ENCODE peak calls at places on chromosome 9, in four cellular contexts. One of them, this sample, is unnamed.

GRCh38 chr9:108967916-108968315 is 33.7 kb downstream of the ABITRAM start:
- DNase-seq in IMR-90: no peak
- DNase-seq in H1: no peak
- DNase-seq in H9: no peak
- DNase-seq in this sample: no peak

GRCh38 chr9:132630811-132631210 is 39.0 kb downstream of the DDX31 start:
- DNase-seq in H1: no peak
- DNase-seq in H9: no peak
- DNase-seq in IMR-90: no peak
- DNase-seq in this sample: no peak

GRCh38 chr9:76932778-76933177 is 26.9 kb upstream of the PRUNE2 start:
- DNase-seq in H1: no peak
- DNase-seq in H9: no peak
- DNase-seq in IMR-90: peak; percentile 18
- DNase-seq in this sample: peak; percentile 11

GRCh38 chr9:110891760-110892159 is 146.5 kb downstream of the LPAR1 start:
- DNase-seq in H1: no peak
- DNase-seq in H9: no peak
- DNase-seq in IMR-90: peak; percentile 75
- DNase-seq in this sample: no peak

GRCh38 chr9:2859776-2860379 is 16.0 kb upstream of the PUM3 start:
- DNase-seq in H1: peak; percentile 81
- DNase-seq in H9: peak; percentile 76
- DNase-seq in IMR-90: peak; percentile 57
- DNase-seq in this sample: peak; percentile 80

GRCh38 chr9:18105996-18106595 is 367.9 kb upstream of the ADAMTSL1 start:
- DNase-seq in H9: no peak
- DNase-seq in IMR-90: no peak
- DNase-seq in H1: no peak
- DNase-seq in this sample: no peak

GRCh38 chr9:131578016-131578415 is 32.7 kb downstream of the PRRT1B start:
- DNase-seq in H1: no peak
- DNase-seq in H9: no peak
- DNase-seq in IMR-90: no peak
- DNase-seq in this sample: no peak

GRCh38 chr9:107425110-107426025 is 64.2 kb downstream of the KLF4 start:
- DNase-seq in H1: peak; percentile 95
- DNase-seq in H9: peak; percentile 85
- DNase-seq in IMR-90: peak; percentile 19
- DNase-seq in this sample: peak; percentile 81

GRCh38 chr9:96420468-96421219 is 2.5 kb upstream of the ZNF367 start:
- DNase-seq in H9: peak; percentile 71
- DNase-seq in H1: no peak
- DNase-seq in IMR-90: peak; percentile 89
- DNase-seq in this sample: peak; percentile 99

GRCh38 chr9:130142635-130143034 is 29.6 kb upstream of the NCS1 start:
- DNase-seq in IMR-90: no peak
- DNase-seq in H9: no peak
- DNase-seq in H1: no peak
- DNase-seq in this sample: no peak

GRCh38 chr9:89153618-89154017 is 25.0 kb downstream of the SHC3 start:
- DNase-seq in H1: no peak
- DNase-seq in H9: no peak
- DNase-seq in IMR-90: peak; percentile 94
- DNase-seq in this sample: no peak

GRCh38 chr9:126338945-126339344 is 12.3 kb downstream of the MVB12B start:
- DNase-seq in H1: no peak
- DNase-seq in IMR-90: peak; percentile 6
- DNase-seq in H9: no peak
- DNase-seq in this sample: no peak

GRCh38 chr9:134863941-134864820 is 16.4 kb upstream of the FCN2 start:
- DNase-seq in H1: no peak
- DNase-seq in IMR-90: no peak
- DNase-seq in H9: peak; percentile 24
- DNase-seq in this sample: no peak

GRCh38 chr9:27181381-27181780 is 72.4 kb downstream of the TEK start:
- DNase-seq in IMR-90: peak; percentile 89
- DNase-seq in H1: no peak
- DNase-seq in H9: no peak
- DNase-seq in this sample: no peak

GRCh38 chr9:99361827-99362226 is 139.7 kb downstream of the SEC61B start:
- DNase-seq in IMR-90: no peak
- DNase-seq in H1: peak; percentile 56
- DNase-seq in H9: peak; percentile 46
- DNase-seq in this sample: no peak

GRCh38 chr9:127912882-127913281 is 4.0 kb downstream of the ST6GALNAC4 start:
- DNase-seq in H1: no peak
- DNase-seq in H9: no peak
- DNase-seq in IMR-90: no peak
- DNase-seq in this sample: no peak

GRCh38 chr9:86714976-86715375 is 232.3 kb downstream of the GAS1 start:
- DNase-seq in H1: no peak
- DNase-seq in IMR-90: peak; percentile 63
- DNase-seq in H9: no peak
- DNase-seq in this sample: no peak

GRCh38 chr9:134824583-134824982 is 56.0 kb upstream of the FCN2 start:
- DNase-seq in IMR-90: no peak
- DNase-seq in H9: no peak
- DNase-seq in H1: no peak
- DNase-seq in this sample: no peak

GRCh38 chr9:13151489-13151888 is 128.0 kb downstream of the MPDZ start:
- DNase-seq in IMR-90: no peak
- DNase-seq in H9: no peak
- DNase-seq in H1: no peak
- DNase-seq in this sample: no peak

GRCh38 chr9:127741831-127742434 is 6.8 kb upstream of the TOR2A start:
- DNase-seq in H9: peak; percentile 98
- DNase-seq in H1: peak; percentile 96
- DNase-seq in IMR-90: no peak
- DNase-seq in this sample: peak; percentile 96

GRCh38 chr9:136799854-136800657 is 3.9 kb downstream of the CCDC183 start:
- DNase-seq in H9: peak; percentile 94
- DNase-seq in IMR-90: peak; percentile 24
- DNase-seq in H1: peak; percentile 91
- DNase-seq in this sample: peak; percentile 92

GRCh38 chr9:103617046-103617445 is 477.1 kb upstream of the SMC2 start:
- DNase-seq in H9: no peak
- DNase-seq in H1: no peak
- DNase-seq in IMR-90: no peak
- DNase-seq in this sample: no peak

GRCh38 chr9:110543631-110544051 is 35.9 kb downstream of the SVEP1 start:
- DNase-seq in H9: peak; percentile 36
- DNase-seq in H1: peak; percentile 47
- DNase-seq in IMR-90: no peak
- DNase-seq in this sample: peak; percentile 25

GRCh38 chr9:111148390-111148993 is 110.2 kb upstream of the LPAR1 start:
- DNase-seq in IMR-90: peak; percentile 22
- DNase-seq in H9: no peak
- DNase-seq in H1: no peak
- DNase-seq in this sample: no peak

GRCh38 chr9:92686954-92687353 is 17.0 kb upstream of the IPPK start:
- DNase-seq in H1: peak; percentile 47
- DNase-seq in H9: peak; percentile 50
- DNase-seq in IMR-90: no peak
- DNase-seq in this sample: peak; percentile 38

GRCh38 chr9:109414125-109414785 is 83.9 kb downstream of the PTPN3 start:
- DNase-seq in IMR-90: no peak
- DNase-seq in H9: peak; percentile 54
- DNase-seq in H1: no peak
- DNase-seq in this sample: peak; percentile 37

GRCh38 chr9:130395810-130396435 is 48.8 kb upstream of the ASS1 start:
- DNase-seq in H1: no peak
- DNase-seq in IMR-90: no peak
- DNase-seq in H9: no peak
- DNase-seq in this sample: no peak

GRCh38 chr9:13070612-13071595 is 208.6 kb downstream of the MPDZ start:
- DNase-seq in H9: no peak
- DNase-seq in H1: no peak
- DNase-seq in IMR-90: no peak
- DNase-seq in this sample: no peak

GRCh38 chr9:20962487-20962886 is 69.0 kb downstream of the HACD4 start:
- DNase-seq in H9: no peak
- DNase-seq in IMR-90: peak; percentile 36
- DNase-seq in H1: no peak
- DNase-seq in this sample: no peak
- H3K56ac ChIP-seq in H9: no peak overlapping the region
- H3K56ac ChIP-seq in IMR-90: no peak overlapping the region
- H3K56ac ChIP-seq in H1: no peak overlapping the region
- H3K56ac ChIP-seq in this sample: no peak overlapping the region

GRCh38 chr9:133782157-133783130 is 44.3 kb upstream of the SARDH start:
- DNase-seq in H1: peak; percentile 84
- DNase-seq in IMR-90: peak; percentile 62
- DNase-seq in H9: peak; percentile 81
- DNase-seq in this sample: peak; percentile 75
- H4K5ac ChIP-seq in H1: no peak overlapping the region
- H4K5ac ChIP-seq in IMR-90: no peak overlapping the region
- H4K5ac ChIP-seq in H9: no peak overlapping the region
- H4K5ac ChIP-seq in this sample: no peak overlapping the region

DNA sequence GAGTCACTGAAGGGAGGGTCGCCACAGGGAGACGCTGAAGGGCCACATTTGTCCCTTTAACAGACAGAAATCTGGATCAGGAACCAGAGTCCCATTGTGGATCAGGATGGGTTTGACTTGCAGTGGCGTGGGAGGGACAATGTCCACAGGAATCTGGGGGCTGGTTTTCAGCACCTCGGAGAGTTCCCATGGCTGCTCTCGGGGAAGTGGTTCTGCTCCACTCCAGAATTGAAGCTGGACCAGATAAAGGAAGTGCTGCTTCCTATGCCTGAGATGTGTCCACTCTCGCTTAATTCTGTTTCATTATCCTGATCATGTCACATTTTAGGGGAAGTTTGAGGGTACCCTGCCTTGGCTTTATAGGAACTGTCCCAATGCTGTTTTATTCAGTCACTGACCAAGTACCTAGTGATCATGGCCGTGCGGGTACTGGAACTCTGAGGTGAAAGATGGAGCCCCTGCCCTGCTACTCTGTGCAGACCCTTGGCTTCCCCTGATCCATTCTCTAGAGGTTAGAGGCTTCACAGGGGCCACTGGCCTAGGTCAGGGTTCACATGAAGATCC is 28.7 kb downstream of the ENHO start:
- DNase-seq in H9: peak; percentile 70
- DNase-seq in H1: peak; percentile 84
- DNase-seq in IMR-90: peak; percentile 53
- DNase-seq in this sample: peak; percentile 72
- H3K56ac ChIP-seq in H9: no peak overlapping the region
- H3K56ac ChIP-seq in H1: no peak overlapping the region
- H3K56ac ChIP-seq in IMR-90: no peak overlapping the region
- H3K56ac ChIP-seq in this sample: no peak overlapping the region

DNA sequence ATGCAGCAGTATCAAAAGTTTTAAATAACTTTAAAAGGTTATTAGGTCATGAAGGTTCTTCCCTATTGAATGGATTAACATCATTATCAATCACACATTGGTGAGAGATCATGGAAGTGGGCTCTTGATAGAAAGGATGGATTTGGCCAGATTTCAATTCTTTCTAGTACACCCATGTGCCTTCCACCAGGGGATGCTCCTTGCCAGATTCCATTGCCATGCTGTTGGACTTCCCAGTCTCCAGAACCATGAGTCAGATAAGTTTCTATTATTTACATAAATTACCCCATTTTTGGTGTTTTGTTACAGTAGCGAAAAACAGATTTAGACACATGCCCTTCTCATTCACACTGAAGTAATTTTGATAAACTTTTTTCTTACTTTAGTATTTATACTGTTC is 1010.6 kb upstream of the C9orf72 start:
- DNase-seq in H9: no peak
- DNase-seq in IMR-90: no peak
- DNase-seq in H1: no peak
- DNase-seq in this sample: no peak
- H4K5ac ChIP-seq in H9: no peak overlapping the region
- H4K5ac ChIP-seq in IMR-90: no peak overlapping the region
- H4K5ac ChIP-seq in H1: no peak overlapping the region
- H4K5ac ChIP-seq in this sample: no peak overlapping the region

This sample was measured in mesendoderm.